ENCODE peak calls at places on chromosomes 1 and 21, in eight cellular contexts. One of them, this sample, is unnamed.

GRCh38 chr1:210201671-210202070 is 30.9 kb upstream of the SERTAD4 start:
- DNase-seq in Right ventricle myocardium superior: no peak
- DNase-seq in ELR: peak; percentile 74
- DNase-seq in M059J: peak; percentile 44
- DNase-seq in CD8-positive, alpha-beta memory T cell: no peak
- DNase-seq in A172: peak; percentile 53
- DNase-seq in stimulated activated CD8-positive, alpha-beta memory T cell treated with anti-CD3 and anti-CD28 coated beads, Interleukin-7, amount 100 ng/mL, for 24 hours: no peak
- DNase-seq in AG09319: no peak
- DNase-seq in this sample: no peak

GRCh38 chr1:27518808-27519207 is 28.8 kb upstream of the WASF2 start:
- DNase-seq in Right ventricle myocardium superior: no peak
- DNase-seq in ELR: no peak
- DNase-seq in M059J: no peak
- DNase-seq in CD8-positive, alpha-beta memory T cell: no peak
- DNase-seq in A172: no peak
- DNase-seq in stimulated activated CD8-positive, alpha-beta memory T cell treated with anti-CD3 and anti-CD28 coated beads, Interleukin-7, amount 100 ng/mL, for 24 hours: no peak
- DNase-seq in AG09319: no peak
- DNase-seq in this sample: no peak

GRCh38 chr1:24853656-24854055 is 76.4 kb downstream of the RUNX3 start:
- DNase-seq in Right ventricle myocardium superior: no peak
- DNase-seq in ELR: no peak
- DNase-seq in M059J: no peak
- DNase-seq in CD8-positive, alpha-beta memory T cell: no peak
- DNase-seq in A172: no peak
- DNase-seq in stimulated activated CD8-positive, alpha-beta memory T cell treated with anti-CD3 and anti-CD28 coated beads, Interleukin-7, amount 100 ng/mL, for 24 hours: no peak
- DNase-seq in AG09319: no peak
- DNase-seq in this sample: no peak

GRCh38 chr1:15762546-15762945 is 4.0 kb downstream of the FBLIM1 start:
- DNase-seq in Right ventricle myocardium superior: no peak
- DNase-seq in ELR: peak; percentile 47
- DNase-seq in M059J: peak; percentile 84
- DNase-seq in CD8-positive, alpha-beta memory T cell: no peak
- DNase-seq in A172: no peak
- DNase-seq in stimulated activated CD8-positive, alpha-beta memory T cell treated with anti-CD3 and anti-CD28 coated beads, Interleukin-7, amount 100 ng/mL, for 24 hours: no peak
- DNase-seq in AG09319: no peak
- DNase-seq in this sample: no peak

GRCh38 chr21:15841856-15842564 is 112.2 kb downstream of the USP25 start:
- DNase-seq in Right ventricle myocardium superior: no peak
- DNase-seq in ELR: peak; percentile 76
- DNase-seq in M059J: peak; percentile 72
- DNase-seq in CD8-positive, alpha-beta memory T cell: no peak
- DNase-seq in A172: peak; percentile 62
- DNase-seq in stimulated activated CD8-positive, alpha-beta memory T cell treated with anti-CD3 and anti-CD28 coated beads, Interleukin-7, amount 100 ng/mL, for 24 hours: no peak
- DNase-seq in AG09319: peak; percentile 37
- DNase-seq in this sample: peak; percentile 88

GRCh38 chr1:156766288-156767100 is 841 bp upstream of the PRCC start:
- DNase-seq in Right ventricle myocardium superior: peak; percentile 59
- DNase-seq in ELR: peak; percentile 24
- DNase-seq in M059J: no peak
- DNase-seq in CD8-positive, alpha-beta memory T cell: no peak
- DNase-seq in A172: no peak
- DNase-seq in stimulated activated CD8-positive, alpha-beta memory T cell treated with anti-CD3 and anti-CD28 coated beads, Interleukin-7, amount 100 ng/mL, for 24 hours: no peak
- DNase-seq in AG09319: no peak
- DNase-seq in this sample: no peak

GRCh38 chr21:27024316-27024715 is 57.4 kb upstream of the ADAMTS5 start:
- DNase-seq in Right ventricle myocardium superior: no peak
- DNase-seq in ELR: no peak
- DNase-seq in M059J: peak; percentile 38
- DNase-seq in CD8-positive, alpha-beta memory T cell: no peak
- DNase-seq in A172: no peak
- DNase-seq in stimulated activated CD8-positive, alpha-beta memory T cell treated with anti-CD3 and anti-CD28 coated beads, Interleukin-7, amount 100 ng/mL, for 24 hours: no peak
- DNase-seq in AG09319: peak; percentile 22
- DNase-seq in this sample: no peak

GRCh38 chr1:20829531-20829930 is 42.4 kb upstream of the HP1BP3 start:
- DNase-seq in Right ventricle myocardium superior: no peak
- DNase-seq in ELR: no peak
- DNase-seq in M059J: no peak
- DNase-seq in CD8-positive, alpha-beta memory T cell: no peak
- DNase-seq in A172: no peak
- DNase-seq in stimulated activated CD8-positive, alpha-beta memory T cell treated with anti-CD3 and anti-CD28 coated beads, Interleukin-7, amount 100 ng/mL, for 24 hours: no peak
- DNase-seq in AG09319: no peak
- DNase-seq in this sample: no peak

GRCh38 chr1:155062702-155063411 is 683 bp upstream of the EFNA4 start:
- DNase-seq in Right ventricle myocardium superior: peak; percentile 77
- DNase-seq in ELR: peak; percentile 65
- DNase-seq in M059J: peak; percentile 22
- DNase-seq in CD8-positive, alpha-beta memory T cell: peak; percentile 37
- DNase-seq in A172: no peak
- DNase-seq in stimulated activated CD8-positive, alpha-beta memory T cell treated with anti-CD3 and anti-CD28 coated beads, Interleukin-7, amount 100 ng/mL, for 24 hours: peak; percentile 59
- DNase-seq in AG09319: no peak
- DNase-seq in this sample: no peak

GRCh38 chr1:234927312-234927967 is 201.2 kb downstream of the TOMM20 start:
- DNase-seq in Right ventricle myocardium superior: no peak
- DNase-seq in ELR: no peak
- DNase-seq in M059J: no peak
- DNase-seq in CD8-positive, alpha-beta memory T cell: no peak
- DNase-seq in A172: no peak
- DNase-seq in stimulated activated CD8-positive, alpha-beta memory T cell treated with anti-CD3 and anti-CD28 coated beads, Interleukin-7, amount 100 ng/mL, for 24 hours: no peak
- DNase-seq in AG09319: no peak
- DNase-seq in this sample: no peak

GRCh38 chr1:197725044-197725443 is 50.2 kb downstream of the DENND1B start:
- DNase-seq in Right ventricle myocardium superior: no peak
- DNase-seq in ELR: peak; percentile 23
- DNase-seq in M059J: peak; percentile 62
- DNase-seq in CD8-positive, alpha-beta memory T cell: no peak
- DNase-seq in A172: peak; percentile 54
- DNase-seq in stimulated activated CD8-positive, alpha-beta memory T cell treated with anti-CD3 and anti-CD28 coated beads, Interleukin-7, amount 100 ng/mL, for 24 hours: no peak
- DNase-seq in AG09319: no peak
- DNase-seq in this sample: no peak

GRCh38 chr1:15617874-15618684 is 821 bp downstream of the DDI2 start:
- DNase-seq in Right ventricle myocardium superior: no peak
- DNase-seq in ELR: peak; percentile 39
- DNase-seq in M059J: peak; percentile 51
- DNase-seq in CD8-positive, alpha-beta memory T cell: peak; percentile 11
- DNase-seq in A172: no peak
- DNase-seq in stimulated activated CD8-positive, alpha-beta memory T cell treated with anti-CD3 and anti-CD28 coated beads, Interleukin-7, amount 100 ng/mL, for 24 hours: no peak
- DNase-seq in AG09319: no peak
- DNase-seq in this sample: peak; percentile 24

GRCh38 chr1:78005755-78006154 is 1.0 kb downstream of the DNAJB4 start:
- DNase-seq in Right ventricle myocardium superior: no peak
- DNase-seq in ELR: peak; percentile 89
- DNase-seq in M059J: peak; percentile 92
- DNase-seq in CD8-positive, alpha-beta memory T cell: no peak
- DNase-seq in A172: peak; percentile 57
- DNase-seq in stimulated activated CD8-positive, alpha-beta memory T cell treated with anti-CD3 and anti-CD28 coated beads, Interleukin-7, amount 100 ng/mL, for 24 hours: no peak
- DNase-seq in AG09319: peak; percentile 85
- DNase-seq in this sample: peak; percentile 68

GRCh38 chr1:204445860-204446412 is 34.3 kb upstream of the PPP1R15B start:
- DNase-seq in Right ventricle myocardium superior: peak; percentile 64
- DNase-seq in ELR: peak; percentile 61
- DNase-seq in M059J: peak; percentile 42
- DNase-seq in CD8-positive, alpha-beta memory T cell: peak; percentile 21
- DNase-seq in A172: peak; percentile 31
- DNase-seq in stimulated activated CD8-positive, alpha-beta memory T cell treated with anti-CD3 and anti-CD28 coated beads, Interleukin-7, amount 100 ng/mL, for 24 hours: peak; percentile 26
- DNase-seq in AG09319: no peak
- DNase-seq in this sample: no peak

GRCh38 chr1:39625462-39626273 is 13.8 kb downstream of the HEYL start:
- DNase-seq in Right ventricle myocardium superior: peak; percentile 91
- DNase-seq in ELR: no peak
- DNase-seq in M059J: no peak
- DNase-seq in CD8-positive, alpha-beta memory T cell: no peak
- DNase-seq in A172: no peak
- DNase-seq in stimulated activated CD8-positive, alpha-beta memory T cell treated with anti-CD3 and anti-CD28 coated beads, Interleukin-7, amount 100 ng/mL, for 24 hours: no peak
- DNase-seq in AG09319: no peak
- DNase-seq in this sample: no peak

GRCh38 chr21:32463889-32464300 is 51.4 kb downstream of the EVA1C start:
- DNase-seq in Right ventricle myocardium superior: no peak
- DNase-seq in ELR: peak; percentile 94
- DNase-seq in M059J: peak; percentile 99
- DNase-seq in CD8-positive, alpha-beta memory T cell: no peak
- DNase-seq in A172: peak; percentile 98
- DNase-seq in stimulated activated CD8-positive, alpha-beta memory T cell treated with anti-CD3 and anti-CD28 coated beads, Interleukin-7, amount 100 ng/mL, for 24 hours: no peak
- DNase-seq in AG09319: no peak
- DNase-seq in this sample: no peak

GRCh38 chr1:64898107-64898861 is 68.1 kb downstream of the JAK1 start:
- DNase-seq in Right ventricle myocardium superior: peak; percentile 85
- DNase-seq in ELR: peak; percentile 98
- DNase-seq in M059J: peak; percentile 99
- DNase-seq in CD8-positive, alpha-beta memory T cell: no peak
- DNase-seq in A172: peak; percentile 98
- DNase-seq in stimulated activated CD8-positive, alpha-beta memory T cell treated with anti-CD3 and anti-CD28 coated beads, Interleukin-7, amount 100 ng/mL, for 24 hours: no peak
- DNase-seq in AG09319: peak; percentile 41
- DNase-seq in this sample: peak; percentile 99

GRCh38 chr1:188476606-188477005 is 1647.9 kb downstream of the PLA2G4A start:
- DNase-seq in Right ventricle myocardium superior: no peak
- DNase-seq in ELR: no peak
- DNase-seq in M059J: no peak
- DNase-seq in CD8-positive, alpha-beta memory T cell: no peak
- DNase-seq in A172: no peak
- DNase-seq in stimulated activated CD8-positive, alpha-beta memory T cell treated with anti-CD3 and anti-CD28 coated beads, Interleukin-7, amount 100 ng/mL, for 24 hours: no peak
- DNase-seq in AG09319: no peak
- DNase-seq in this sample: no peak

GRCh38 chr1:74180490-74180889 is 17.5 kb downstream of the LRRIQ3 start:
- DNase-seq in Right ventricle myocardium superior: no peak
- DNase-seq in ELR: peak; percentile 4
- DNase-seq in M059J: no peak
- DNase-seq in CD8-positive, alpha-beta memory T cell: no peak
- DNase-seq in A172: no peak
- DNase-seq in stimulated activated CD8-positive, alpha-beta memory T cell treated with anti-CD3 and anti-CD28 coated beads, Interleukin-7, amount 100 ng/mL, for 24 hours: no peak
- DNase-seq in AG09319: no peak
- DNase-seq in this sample: no peak

GRCh38 chr1:1943834-1944570 is 24.9 kb upstream of the TMEM52 start:
- DNase-seq in Right ventricle myocardium superior: peak; percentile 65
- DNase-seq in ELR: peak; percentile 49
- DNase-seq in M059J: peak; percentile 34
- DNase-seq in CD8-positive, alpha-beta memory T cell: peak; percentile 33
- DNase-seq in A172: peak; percentile 6
- DNase-seq in stimulated activated CD8-positive, alpha-beta memory T cell treated with anti-CD3 and anti-CD28 coated beads, Interleukin-7, amount 100 ng/mL, for 24 hours: peak; percentile 26
- DNase-seq in AG09319: no peak
- DNase-seq in this sample: peak; percentile 5

GRCh38 chr1:53573931-53574330 is 114.7 kb downstream of the DMRTB1 start:
- DNase-seq in Right ventricle myocardium superior: no peak
- DNase-seq in ELR: no peak
- DNase-seq in M059J: no peak
- DNase-seq in CD8-positive, alpha-beta memory T cell: no peak
- DNase-seq in A172: no peak
- DNase-seq in stimulated activated CD8-positive, alpha-beta memory T cell treated with anti-CD3 and anti-CD28 coated beads, Interleukin-7, amount 100 ng/mL, for 24 hours: no peak
- DNase-seq in AG09319: no peak
- DNase-seq in this sample: no peak

GRCh38 chr1:31754397-31754796 is 9.7 kb downstream of the ADGRB2 start:
- DNase-seq in Right ventricle myocardium superior: no peak
- DNase-seq in ELR: no peak
- DNase-seq in M059J: no peak
- DNase-seq in CD8-positive, alpha-beta memory T cell: no peak
- DNase-seq in A172: no peak
- DNase-seq in stimulated activated CD8-positive, alpha-beta memory T cell treated with anti-CD3 and anti-CD28 coated beads, Interleukin-7, amount 100 ng/mL, for 24 hours: no peak
- DNase-seq in AG09319: no peak
- DNase-seq in this sample: no peak

GRCh38 chr1:210364479-210364878 is 35.8 kb downstream of the HHAT start:
- DNase-seq in Right ventricle myocardium superior: peak; percentile 70
- DNase-seq in ELR: no peak
- DNase-seq in M059J: no peak
- DNase-seq in CD8-positive, alpha-beta memory T cell: no peak
- DNase-seq in A172: no peak
- DNase-seq in stimulated activated CD8-positive, alpha-beta memory T cell treated with anti-CD3 and anti-CD28 coated beads, Interleukin-7, amount 100 ng/mL, for 24 hours: no peak
- DNase-seq in AG09319: no peak
- DNase-seq in this sample: no peak

GRCh38 chr1:154190550-154190949 is 1.4 kb downstream of the TPM3 start:
- DNase-seq in Right ventricle myocardium superior: no peak
- DNase-seq in ELR: no peak
- DNase-seq in M059J: peak; percentile 88
- DNase-seq in CD8-positive, alpha-beta memory T cell: no peak
- DNase-seq in A172: no peak
- DNase-seq in stimulated activated CD8-positive, alpha-beta memory T cell treated with anti-CD3 and anti-CD28 coated beads, Interleukin-7, amount 100 ng/mL, for 24 hours: no peak
- DNase-seq in AG09319: no peak
- DNase-seq in this sample: no peak

GRCh38 chr1:155466617-155466972 is 96.0 kb downstream of the ASH1L start:
- DNase-seq in Right ventricle myocardium superior: no peak
- DNase-seq in ELR: no peak
- DNase-seq in M059J: no peak
- DNase-seq in CD8-positive, alpha-beta memory T cell: no peak
- DNase-seq in A172: no peak
- DNase-seq in stimulated activated CD8-positive, alpha-beta memory T cell treated with anti-CD3 and anti-CD28 coated beads, Interleukin-7, amount 100 ng/mL, for 24 hours: no peak
- DNase-seq in AG09319: no peak
- DNase-seq in this sample: no peak

GRCh38 chr1:49597436-49597835 is 426.3 kb downstream of the AGBL4 start:
- DNase-seq in Right ventricle myocardium superior: no peak
- DNase-seq in ELR: no peak
- DNase-seq in M059J: no peak
- DNase-seq in CD8-positive, alpha-beta memory T cell: no peak
- DNase-seq in A172: no peak
- DNase-seq in stimulated activated CD8-positive, alpha-beta memory T cell treated with anti-CD3 and anti-CD28 coated beads, Interleukin-7, amount 100 ng/mL, for 24 hours: no peak
- DNase-seq in AG09319: no peak
- DNase-seq in this sample: no peak

GRCh38 chr1:38279148-38279547 is 232.6 kb upstream of the POU3F1 start:
- DNase-seq in Right ventricle myocardium superior: no peak
- DNase-seq in ELR: no peak
- DNase-seq in M059J: no peak
- DNase-seq in CD8-positive, alpha-beta memory T cell: no peak
- DNase-seq in A172: no peak
- DNase-seq in stimulated activated CD8-positive, alpha-beta memory T cell treated with anti-CD3 and anti-CD28 coated beads, Interleukin-7, amount 100 ng/mL, for 24 hours: no peak
- DNase-seq in AG09319: no peak
- DNase-seq in this sample: no peak

GRCh38 chr1:34779962-34780361 is 1.1 kb upstream of the GJB3 start:
- DNase-seq in Right ventricle myocardium superior: no peak
- DNase-seq in ELR: no peak
- DNase-seq in M059J: no peak
- DNase-seq in CD8-positive, alpha-beta memory T cell: no peak
- DNase-seq in A172: no peak
- DNase-seq in stimulated activated CD8-positive, alpha-beta memory T cell treated with anti-CD3 and anti-CD28 coated beads, Interleukin-7, amount 100 ng/mL, for 24 hours: no peak
- DNase-seq in AG09319: no peak
- DNase-seq in this sample: no peak

This sample was measured in RCC 7860.